ENCODE peak calls at places on chromosomes 6 and 20, in nine cellular contexts. W, J, P, L, G, I, Q, V and Z are unnamed samples.

GRCh38 chr20:56440346-56441007 is 27.9 kb upstream of the RTF2 start:
- DNase-seq in L (no peak), Q (no peak), J (no peak), P (no peak), I (no peak), V (peak; percentile 69), G (no peak), W (no peak), Z (no peak)

GRCh38 chr20:61757678-61758555 is 307.8 kb downstream of the TAF4 start:
- DNase-seq in P (no peak), Q (peak; percentile 26), J (no peak), W (peak; percentile 21), V (no peak), I (no peak), G (no peak), L (no peak), Z (no peak)

GRCh38 chr6:43040542-43041257 is 13.0 kb downstream of the CUL7 start:
- DNase-seq in P (no peak), V (no peak), W (no peak), L (no peak), Q (no peak), I (no peak), G (no peak), J (no peak), Z (no peak)

GRCh38 chr6:4577406-4577805 is 198.8 kb upstream of the CDYL start:
- DNase-seq in W (peak; percentile 100), Q (no peak), I (no peak), G (no peak), V (no peak), J (no peak), P (no peak), L (no peak), Z (no peak)

GRCh38 chr6:38193486-38194281 is 374.2 kb downstream of the ZFAND3 start:
- DNase-seq in I (no peak), J (no peak), G (no peak), L (no peak), P (no peak), Q (no peak), W (no peak), V (no peak), Z (no peak)

GRCh38 chr6:119351005-119351394 is 1.4 kb upstream of the MAN1A1 start:
- DNase-seq in J (no peak), G (no peak), P (no peak), I (no peak), Q (no peak), L (no peak), W (peak; percentile 81), V (no peak), Z (no peak)

GRCh38 chr20:10495173-10495572 is 60.1 kb downstream of the SLX4IP start:
- DNase-seq in W (no peak), V (no peak), P (no peak), G (no peak), I (no peak), J (no peak), Q (no peak), L (no peak), Z (no peak)

GRCh38 chr20:40949346-40949745 is 79.3 kb upstream of the TOP1 start:
- DNase-seq in P (no peak), L (no peak), G (no peak), Q (no peak), V (no peak), W (no peak), J (no peak), I (no peak), Z (no peak)

GRCh38 chr6:140153703-140154102 is 779.3 kb upstream of the CITED2 start:
- DNase-seq in P (no peak), W (peak; percentile 16), L (no peak), Q (no peak), V (no peak), G (no peak), J (no peak), I (no peak), Z (no peak)

GRCh38 chr6:74780831-74781230 is 425.0 kb downstream of the COL12A1 start:
- DNase-seq in L (no peak), P (no peak), W (no peak), J (no peak), V (no peak), Q (no peak), G (peak; percentile 21), I (no peak), Z (no peak)

GRCh38 chr6:155483858-155484257 is 28.2 kb upstream of the NOX3 start:
- DNase-seq in P (no peak), I (no peak), W (peak; percentile 61), J (no peak), G (no peak), V (no peak), L (no peak), Q (no peak), Z (no peak)

GRCh38 chr6:106540907-106541306 is 88.4 kb downstream of the RTN4IP1 start:
- DNase-seq in L (no peak), I (no peak), G (no peak), W (peak; percentile 62), J (no peak), P (no peak), Q (no peak), V (no peak), Z (no peak)

GRCh38 chr20:49850463-49851233 is 38.0 kb downstream of the SLC9A8 start:
- DNase-seq in G (no peak), Q (no peak), L (peak; percentile 48), P (no peak), V (no peak), W (no peak), I (no peak), J (no peak), Z (no peak)

GRCh38 chr6:119856136-119856535 is 506.6 kb upstream of the MAN1A1 start:
- DNase-seq in L (no peak), W (peak; percentile 5), J (no peak), G (no peak), I (no peak), Q (no peak), V (no peak), P (peak; percentile 1), Z (no peak)

GRCh38 chr6:112571486-112571885 is 224.4 kb downstream of the RFPL4B start:
- DNase-seq in G (peak; percentile 82), Q (no peak), L (no peak), J (no peak), I (no peak), W (peak; percentile 81), P (no peak), V (no peak), Z (no peak)

GRCh38 chr6:163793584-163793983 is 379.1 kb downstream of the QKI start:
- DNase-seq in P (no peak), L (peak; percentile 52), Q (no peak), V (no peak), J (no peak), G (no peak), I (no peak), W (peak; percentile 42), Z (no peak)

GRCh38 chr6:117496383-117496990 is 14.0 kb downstream of the DCBLD1 start:
- DNase-seq in P (no peak), L (no peak), V (no peak), I (no peak), W (peak; percentile 62), G (no peak), J (no peak), Q (no peak), Z (no peak)

GRCh38 chr20:8562356-8562755 is 430.3 kb downstream of the PLCB1 start:
- DNase-seq in W (no peak), P (no peak), L (no peak), V (no peak), G (no peak), I (no peak), Q (no peak), J (no peak), Z (no peak)

GRCh38 chr20:57770852-57771746 is 61.3 kb upstream of the PMEPA1 start:
- DNase-seq in G (no peak), Q (no peak), I (peak; percentile 9), J (no peak), P (no peak), L (no peak), W (no peak), V (no peak), Z (no peak)

GRCh38 chr6:82363368-82364086 is at the start of gene TPBG:
- DNase-seq in J (peak; percentile 59), V (no peak), W (peak; percentile 56), G (peak; percentile 38), P (peak; percentile 71), I (peak; percentile 87), Q (peak; percentile 57), L (peak; percentile 85), Z (no peak)

GRCh38 chr6:111609827-111610526 is 4.3 kb upstream of the TRAF3IP2 start:
- DNase-seq in J (no peak), Q (no peak), V (no peak), P (no peak), L (no peak), G (no peak), W (no peak), I (no peak), Z (no peak)

GRCh38 chr6:1949533-1949932 is 295.9 kb downstream of the GMDS start:
- DNase-seq in G (no peak), I (no peak), Q (no peak), W (peak; percentile 68), V (no peak), J (no peak), L (no peak), P (no peak), Z (no peak)

GRCh38 chr20:46113071-46113470 is 5.0 kb upstream of the CD40 start:
- DNase-seq in W (no peak), V (no peak), Q (no peak), J (no peak), L (no peak), I (no peak), P (no peak), G (no peak), Z (no peak)

GRCh38 chr20:3239026-3239866 is at the start of gene SLC4A11:
- DNase-seq in W (peak; percentile 66), V (peak; percentile 30), Q (no peak), I (peak; percentile 96), J (peak; percentile 72), G (no peak), L (peak; percentile 86), P (peak; percentile 75), Z (peak; percentile 35)
- H3K27me3 ChIP-seq in W (peaks cover 15% of the 10 kb centered on the region), V (peaks cover 5% of the 10 kb centered on the region), Q (peaks cover 7% of the 10 kb centered on the region), I (peaks cover 51% of the 10 kb centered on the region), J (peaks cover 44% of the 10 kb centered on the region), G (peaks cover 4% of the 10 kb centered on the region), L (no peaks in the 10 kb centered on the region), P (no peaks in the 10 kb centered on the region), Z (peaks cover 31% of the 10 kb centered on the region)

GRCh38 chr20:51402201-51402600 is 140.3 kb downstream of the NFATC2 start:
- DNase-seq in L (no peak), I (no peak), G (no peak), J (no peak), V (peak; percentile 63), Q (no peak), P (peak; percentile 34), W (peak; percentile 67), Z (no peak)
- H3K36me3 ChIP-seq in L (no peaks in the 10 kb centered on the region), I (no peaks in the 10 kb centered on the region), G (no peaks in the 10 kb centered on the region), J (no peaks in the 10 kb centered on the region), V (peaks cover 7% of the 10 kb centered on the region), Q (no peaks in the 10 kb centered on the region), P (no peaks in the 10 kb centered on the region), W (no peaks in the 10 kb centered on the region), Z (no peaks in the 10 kb centered on the region)

GRCh38 chr20:63177785-63178444 is 38.0 kb downstream of the YTHDF1 start:
- DNase-seq in W (no peak), L (no peak), V (no peak), J (no peak), Q (no peak), G (no peak), I (peak; percentile 84), P (no peak), Z (no peak)
- H3K27me3 ChIP-seq in W (peaks cover 54% of the 10 kb centered on the region), L (peaks cover 49% of the 10 kb centered on the region), V (peaks cover 17% of the 10 kb centered on the region), J (peaks cover 96% of the 10 kb centered on the region), Q (peaks cover 29% of the 10 kb centered on the region), G (peaks cover 7% of the 10 kb centered on the region), I (peaks cover 54% of the 10 kb centered on the region), P (peaks cover 69% of the 10 kb centered on the region), Z (peaks cover 72% of the 10 kb centered on the region)

GRCh38 chr20:33767739-33768138 is 35.9 kb downstream of the ZNF341 start:
- DNase-seq in I (no peak), L (no peak), Q (no peak), W (no peak), V (no peak), P (no peak), G (no peak), J (no peak), Z (no peak)
- H3K36me3 ChIP-seq in I (no peaks in the 10 kb centered on the region), L (no peaks in the 10 kb centered on the region), Q (no peaks in the 10 kb centered on the region), W (peaks cover 1% of the 10 kb centered on the region), V (peaks cover 3% of the 10 kb centered on the region), P (no peaks in the 10 kb centered on the region), G (no peaks in the 10 kb centered on the region), J (no peaks in the 10 kb centered on the region), Z (no peaks in the 10 kb centered on the region)